ENCODE peak calls at places on chromosomes 16 and 17, in four cellular contexts. Q is GM04503, L is A549, Z is mucosa of descending colon. C is an unnamed sample.

GRCh38 chr16:57446530-57447141 is 549 bp downstream of the CIAPIN1 start:
- DNase-seq in Q (no peak), L (peak), Z (no peak), C (no peak)

GRCh38 chr17:45889579-45889978 is 4.8 kb upstream of the MAPT start:
- DNase-seq in Q (no peak), L (peak), Z (no peak), C (no peak)

GRCh38 chr17:31792007-31792585 is 66.9 kb downstream of the COPRS start:
- DNase-seq in Q (no peak), L (no peak), Z (no peak), C (no peak)

GRCh38 chr17:82527893-82528292 is 8.4 kb downstream of the FOXK2 start:
- DNase-seq in Q (no peak), L (no peak), Z (no peak), C (no peak)

GRCh38 chr16:67632415-67633172 is 12.3 kb upstream of the CARMIL2 start:
- DNase-seq in Q (no peak), L (no peak), Z (no peak), C (no peak)

GRCh38 chr17:10698116-10698818 is 873 bp downstream of the ADPRM start:
- DNase-seq in Q (no peak), L (no peak), Z (peak), C (no peak)

GRCh38 chr16:11726008-11726407 is 16.6 kb downstream of the TXNDC11 start:
- DNase-seq in Q (no peak), L (no peak), Z (peak), C (no peak)

GRCh38 chr17:49005140-49005539 is 8.0 kb downstream of the IGF2BP1 start:
- DNase-seq in Q (no peak), L (no peak), Z (no peak), C (no peak)

GRCh38 chr16:30395155-30395991 is at the start of gene ZNF48:
- DNase-seq in Q (no peak), L (peak), Z (peak), C (no peak)

GRCh38 chr17:36593651-36594316 is 2.1 kb downstream of the DHRS11 start:
- DNase-seq in Q (no peak), L (no peak), Z (peak), C (no peak)

GRCh38 chr17:30990458-30990857 is 19.6 kb downstream of the RNF135 start:
- DNase-seq in Q (no peak), L (no peak), Z (no peak), C (no peak)

GRCh38 chr17:80899402-80900268 is 92.0 kb upstream of the CHMP6 start:
- DNase-seq in Q (no peak), L (peak), Z (peak), C (no peak)

GRCh38 chr17:82734987-82735866 is at the start of gene FN3K:
- DNase-seq in Q (no peak), L (peak), Z (peak), C (no peak)

GRCh38 chr17:44108440-44109311 is 14.8 kb downstream of the HDAC5 start:
- DNase-seq in Q (peak), L (peak), Z (peak), C (peak)

GRCh38 chr17:31699281-31699680 is 159.8 kb downstream of the COPRS start:
- DNase-seq in Q (no peak), L (no peak), Z (peak), C (no peak)

GRCh38 chr17:55496094-55496881 is 15.0 kb downstream of the SMIM36 start:
- DNase-seq in Q (no peak), L (peak), Z (peak), C (no peak)

GRCh38 chr17:33595783-33596182 is 302.7 kb upstream of the ASIC2 start:
- DNase-seq in Q (no peak), L (no peak), Z (peak), C (no peak)

GRCh38 chr17:60094754-60095153 is 16.0 kb upstream of the HEATR6 start:
- DNase-seq in Q (no peak), L (no peak), Z (no peak), C (no peak)

GRCh38 chr17:73911726-73912359 is 267.6 kb upstream of the SDK2 start:
- DNase-seq in Q (no peak), L (no peak), Z (no peak), C (no peak)

GRCh38 chr16:1634541-1634940 is 22.4 kb downstream of the CRAMP1 start:
- DNase-seq in Q (no peak), L (no peak), Z (no peak), C (no peak)

GRCh38 chr16:68074850-68075249 is 10.3 kb upstream of the NFATC3 start:
- DNase-seq in Q (no peak), L (no peak), Z (peak), C (no peak)

GRCh38 chr17:71188811-71189492 is 931.9 kb upstream of the SOX9 start:
- DNase-seq in Q (peak), L (no peak), Z (no peak), C (peak)

GRCh38 chr17:5468075-5468473 is 708 bp downstream of the DHX33 start:
- DNase-seq in Q (no peak), L (no peak), Z (peak), C (no peak)

GRCh38 chr17:4017377-4017776 is 53.1 kb upstream of the ATP2A3 start:
- DNase-seq in Q (no peak), L (no peak), Z (no peak), C (no peak)

GRCh38 chr17:80023261-80024205 is 12.1 kb downstream of the TBC1D16 start:
- DNase-seq in Q (no peak), L (no peak), Z (no peak), C (no peak)

GRCh38 chr17:11598274-11599221 is at the start of gene DNAH9:
- DNase-seq in Q (no peak), L (peak), Z (peak), C (no peak)

GRCh38 chr16:87464691-87465300 is 28.0 kb downstream of the ZCCHC14 start:
- DNase-seq in Q (peak), L (no peak), Z (peak), C (peak)

GRCh38 chr17:41393294-41393693 is 4.1 kb downstream of the KRT31 start:
- DNase-seq in Q (no peak), L (no peak), Z (no peak), C (no peak)

GRCh38 chr17:10062757-10063385 is 135.5 kb downstream of the GAS7 start:
- DNase-seq in Q (no peak), L (no peak), Z (no peak), C (no peak)

GRCh38 chr17:49132699-49133364 is at the start of gene B4GALNT2:
- DNase-seq in Q (no peak), L (peak), Z (peak), C (no peak)

GRCh38 chr17:8859029-8859803 is 8.3 kb downstream of the PIK3R6 start:
- DNase-seq in Q (no peak), L (no peak), Z (no peak), C (no peak)

GRCh38 chr17:44084921-44085320 is 14.4 kb downstream of the G6PC3 start:
- DNase-seq in Q (no peak), L (no peak), Z (no peak), C (no peak)

GRCh38 chr17:39222151-39222550 is 3.6 kb downstream of the STAC2 start:
- DNase-seq in Q (no peak), L (no peak), Z (no peak), C (no peak)

GRCh38 chr16:83744521-83744981 is 63.2 kb upstream of the HSBP1 start:
- DNase-seq in Q (peak), L (no peak), Z (peak), C (no peak)

GRCh38 chr16:16150117-16150877 is 73.0 kb downstream of the ABCC6 start:
- DNase-seq in Q (no peak), L (no peak), Z (peak), C (peak)

GRCh38 chr16:47230296-47230695 is 86.6 kb upstream of the NETO2 start:
- DNase-seq in Q (no peak), L (no peak), Z (no peak), C (no peak)

GRCh38 chr16:14148569-14148968 is 77.5 kb downstream of the MRTFB start:
- DNase-seq in Q (no peak), L (peak), Z (no peak), C (no peak)

C was measured in AG09319.